ENCODE peak calls at places on chromosomes 3 and 15, in four cellular contexts. One of them, this sample, is unnamed.

GRCh38 chr3:37086918-37087317 is 87.5 kb downstream of the LRRFIP2 start:
- DNase-seq in coronary artery: no peak
- DNase-seq in RWPE1: no peak
- DNase-seq in small intestine: no peak
- DNase-seq in this sample: no peak

GRCh38 chr3:194869482-194870169 is 183.9 kb downstream of the FAM43A start:
- DNase-seq in coronary artery: no peak
- DNase-seq in RWPE1: peak
- DNase-seq in small intestine: no peak
- DNase-seq in this sample: peak

GRCh38 chr15:45948226-45948625 is 313.4 kb downstream of the SQOR start:
- DNase-seq in coronary artery: no peak
- DNase-seq in RWPE1: no peak
- DNase-seq in small intestine: no peak
- DNase-seq in this sample: no peak

GRCh38 chr3:86982883-86983282 is 8.1 kb downstream of the VGLL3 start:
- DNase-seq in coronary artery: no peak
- DNase-seq in RWPE1: no peak
- DNase-seq in small intestine: no peak
- DNase-seq in this sample: no peak

GRCh38 chr15:32096867-32097266 is 66.6 kb downstream of the CHRNA7 start:
- DNase-seq in coronary artery: no peak
- DNase-seq in RWPE1: no peak
- DNase-seq in small intestine: no peak
- DNase-seq in this sample: no peak

GRCh38 chr15:94252223-94252766 is 20.9 kb downstream of the MCTP2 start:
- DNase-seq in coronary artery: no peak
- DNase-seq in RWPE1: no peak
- DNase-seq in small intestine: no peak
- DNase-seq in this sample: no peak

GRCh38 chr3:125668804-125669203 is 73.5 kb upstream of the OSBPL11 start:
- DNase-seq in coronary artery: no peak
- DNase-seq in RWPE1: no peak
- DNase-seq in small intestine: no peak
- DNase-seq in this sample: no peak

GRCh38 chr3:48219543-48219942 is 3.8 kb upstream of the CAMP start:
- DNase-seq in coronary artery: no peak
- DNase-seq in RWPE1: no peak
- DNase-seq in small intestine: no peak
- DNase-seq in this sample: no peak

GRCh38 chr15:98760112-98760826 is 111.9 kb downstream of the IGF1R start:
- DNase-seq in coronary artery: no peak
- DNase-seq in RWPE1: peak
- DNase-seq in small intestine: no peak
- DNase-seq in this sample: no peak

GRCh38 chr15:75235051-75235673 is 23.0 kb upstream of the GOLGA6C start:
- DNase-seq in coronary artery: no peak
- DNase-seq in RWPE1: no peak
- DNase-seq in small intestine: no peak
- DNase-seq in this sample: no peak

GRCh38 chr3:142705256-142705655 is 18.6 kb upstream of the TRPC1 start:
- DNase-seq in coronary artery: no peak
- DNase-seq in RWPE1: no peak
- DNase-seq in small intestine: no peak
- DNase-seq in this sample: no peak

GRCh38 chr15:42171795-42172194 is 15.4 kb upstream of the PLA2G4F start:
- DNase-seq in coronary artery: no peak
- DNase-seq in RWPE1: no peak
- DNase-seq in small intestine: no peak
- DNase-seq in this sample: no peak

GRCh38 chr3:7082244-7082643 is 221.3 kb downstream of the GRM7 start:
- DNase-seq in coronary artery: no peak
- DNase-seq in RWPE1: no peak
- DNase-seq in small intestine: no peak
- DNase-seq in this sample: no peak

GRCh38 chr3:147987549-147987948 is 578.4 kb downstream of the ZIC1 start:
- DNase-seq in coronary artery: no peak
- DNase-seq in RWPE1: no peak
- DNase-seq in small intestine: no peak
- DNase-seq in this sample: no peak

GRCh38 chr3:136237961-136238649 is 12.0 kb upstream of the PCCB start:
- DNase-seq in coronary artery: no peak
- DNase-seq in RWPE1: no peak
- DNase-seq in small intestine: no peak
- DNase-seq in this sample: no peak

GRCh38 chr3:186476044-186476468 is 68.1 kb downstream of the CRYGS start:
- DNase-seq in coronary artery: no peak
- DNase-seq in RWPE1: peak
- DNase-seq in small intestine: no peak
- DNase-seq in this sample: no peak

GRCh38 chr3:48656841-48657281 is 5.8 kb downstream of the CELSR3 start:
- DNase-seq in coronary artery: no peak
- DNase-seq in RWPE1: no peak
- DNase-seq in small intestine: no peak
- DNase-seq in this sample: no peak

GRCh38 chr3:161851941-161852566 is 355.4 kb downstream of the OTOL1 start:
- DNase-seq in coronary artery: no peak
- DNase-seq in RWPE1: peak
- DNase-seq in small intestine: peak
- DNase-seq in this sample: no peak

GRCh38 chr15:55897560-55898336 is 95.7 kb downstream of the NEDD4 start:
- DNase-seq in coronary artery: no peak
- DNase-seq in RWPE1: peak
- DNase-seq in small intestine: peak
- DNase-seq in this sample: no peak

GRCh38 chr15:60093273-60094067 is 89.4 kb downstream of the FOXB1 start:
- DNase-seq in coronary artery: no peak
- DNase-seq in RWPE1: peak
- DNase-seq in small intestine: peak
- DNase-seq in this sample: no peak

GRCh38 chr15:77517579-77517978 is 96.9 kb downstream of the HMG20A start:
- DNase-seq in coronary artery: no peak
- DNase-seq in RWPE1: no peak
- DNase-seq in small intestine: no peak
- DNase-seq in this sample: no peak

GRCh38 chr3:111592143-111592542 is 3.0 kb downstream of the ZBED2 start:
- DNase-seq in coronary artery: no peak
- DNase-seq in RWPE1: no peak
- DNase-seq in small intestine: no peak
- DNase-seq in this sample: no peak

GRCh38 chr15:99961011-99961441 is 227.8 kb upstream of the LYSMD4 start:
- DNase-seq in coronary artery: peak
- DNase-seq in RWPE1: no peak
- DNase-seq in small intestine: no peak
- DNase-seq in this sample: no peak

GRCh38 chr3:49967307-49967706 is 27.4 kb downstream of the RBM6 start:
- DNase-seq in coronary artery: no peak
- DNase-seq in RWPE1: no peak
- DNase-seq in small intestine: no peak
- DNase-seq in this sample: no peak

GRCh38 chr3:36698314-36698713 is 66.0 kb downstream of the DCLK3 start:
- DNase-seq in coronary artery: no peak
- DNase-seq in RWPE1: no peak
- DNase-seq in small intestine: no peak
- DNase-seq in this sample: no peak

GRCh38 chr15:35545316-35545824 is 595 bp downstream of the DPH6 start:
- DNase-seq in coronary artery: peak
- DNase-seq in RWPE1: peak
- DNase-seq in small intestine: peak
- DNase-seq in this sample: no peak

GRCh38 chr15:47486051-47486450 is 231.3 kb upstream of the SEMA6D start:
- DNase-seq in coronary artery: no peak
- DNase-seq in RWPE1: no peak
- DNase-seq in small intestine: no peak
- DNase-seq in this sample: no peak

DNA sequence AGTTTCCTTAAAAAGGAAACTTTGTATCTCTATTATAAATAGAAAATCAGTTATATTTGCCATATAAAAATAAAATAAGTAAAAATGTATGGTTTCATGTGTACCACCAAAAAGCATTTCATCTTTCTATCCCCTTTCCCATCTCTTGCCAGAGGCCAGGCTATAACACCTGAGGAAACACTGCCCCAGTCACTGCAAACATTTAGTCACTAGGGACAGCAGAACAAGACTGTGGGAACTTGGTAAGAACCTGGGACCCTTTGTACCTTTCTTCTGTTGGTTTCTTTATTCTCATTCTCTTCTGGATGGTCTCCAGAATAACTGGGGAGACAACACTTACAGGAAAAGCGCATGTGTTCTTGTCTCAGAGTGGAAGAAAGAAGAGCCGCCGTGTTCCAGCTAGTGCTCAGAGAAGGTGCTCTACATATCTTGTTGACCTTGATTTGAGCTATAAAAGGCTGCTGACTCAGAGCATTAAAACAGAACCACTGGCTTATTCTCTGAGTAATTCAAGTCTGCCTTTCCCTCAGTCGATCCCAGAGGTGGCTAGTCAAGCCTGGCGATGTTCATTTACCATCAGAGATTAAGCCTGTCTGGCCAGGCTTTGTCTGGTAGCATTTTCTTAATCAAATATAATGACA is 361.6 kb downstream of the RBMS3 start:
- DNase-seq in coronary artery: no peak
- DNase-seq in RWPE1: no peak
- DNase-seq in small intestine: peak
- DNase-seq in this sample: peak
- H3K27ac ChIP-seq in coronary artery: peak
- H3K27ac ChIP-seq in RWPE1: no peak
- H3K27ac ChIP-seq in small intestine: no peak
- H3K27ac ChIP-seq in this sample: no peak

DNA sequence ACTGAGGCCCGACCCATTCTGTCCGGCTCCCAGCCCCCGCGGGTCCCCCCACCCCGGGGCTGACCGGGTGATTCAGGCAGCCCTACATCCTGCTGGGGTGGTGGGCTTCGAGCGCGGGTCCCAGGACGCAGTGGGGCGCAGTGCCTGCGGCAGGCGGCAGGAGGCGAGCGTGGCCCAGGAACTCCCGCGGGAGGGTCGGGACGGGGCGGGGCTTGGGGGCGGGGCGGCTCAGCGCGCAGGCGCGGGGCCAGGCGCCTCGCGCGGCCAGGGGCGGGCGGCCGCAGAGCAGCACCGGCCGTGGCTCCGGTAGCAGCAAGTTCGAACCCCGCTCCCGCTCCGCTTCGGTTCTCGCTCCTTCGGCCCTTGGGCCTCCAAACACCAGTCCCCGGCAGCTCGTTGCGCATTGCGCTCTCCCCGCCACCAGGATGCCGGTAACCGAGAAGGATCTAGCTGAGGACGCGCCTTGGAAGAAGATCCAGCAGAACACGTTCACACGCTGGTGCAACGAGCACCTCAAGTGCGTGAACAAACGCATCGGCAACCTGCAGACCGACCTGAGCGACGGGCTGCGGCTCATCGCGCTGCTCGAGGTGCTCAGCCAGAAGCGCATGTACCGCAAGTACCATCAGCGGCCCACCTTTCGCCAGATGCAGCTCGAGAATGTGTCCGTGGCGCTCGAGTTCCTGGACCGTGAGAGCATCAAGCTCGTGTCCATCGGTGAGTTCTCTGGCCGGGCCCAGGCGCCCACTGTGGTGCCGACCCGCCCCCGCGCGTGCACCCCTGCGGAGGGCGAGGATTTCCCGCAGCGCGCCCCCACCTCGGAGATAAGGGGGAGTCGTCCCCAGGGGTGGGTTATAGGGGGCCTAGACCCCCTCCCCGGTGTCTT is at the start of gene FLNB:
- DNase-seq in coronary artery: peak
- DNase-seq in RWPE1: peak
- DNase-seq in small intestine: peak
- DNase-seq in this sample: no peak
- H3K27ac ChIP-seq in coronary artery: peak
- H3K27ac ChIP-seq in RWPE1: peak
- H3K27ac ChIP-seq in small intestine: peak
- H3K27ac ChIP-seq in this sample: peak

GRCh38 chr3:113166719-113167492 is 44.5 kb upstream of the BOC start:
- DNase-seq in coronary artery: no peak
- DNase-seq in RWPE1: no peak
- DNase-seq in small intestine: peak
- DNase-seq in this sample: no peak
- H3K27ac ChIP-seq in coronary artery: peak
- H3K27ac ChIP-seq in RWPE1: no peak
- H3K27ac ChIP-seq in small intestine: peak
- H3K27ac ChIP-seq in this sample: no peak

GRCh38 chr3:77871436-77871835 is 831.5 kb downstream of the ROBO2 start:
- DNase-seq in coronary artery: no peak
- DNase-seq in RWPE1: no peak
- DNase-seq in small intestine: no peak
- DNase-seq in this sample: no peak
- H3K27ac ChIP-seq in coronary artery: no peak
- H3K27ac ChIP-seq in RWPE1: no peak
- H3K27ac ChIP-seq in small intestine: no peak
- H3K27ac ChIP-seq in this sample: no peak

GRCh38 chr3:123420416-123420968 is 28.4 kb downstream of the ADCY5 start:
- DNase-seq in coronary artery: no peak
- DNase-seq in RWPE1: no peak
- DNase-seq in small intestine: no peak
- DNase-seq in this sample: no peak

GRCh38 chr3:123422457-123422856 is 26.4 kb downstream of the ADCY5 start:
- DNase-seq in coronary artery: no peak
- DNase-seq in RWPE1: no peak
- DNase-seq in small intestine: no peak
- DNase-seq in this sample: no peak

GRCh38 chr3:123419850-123420292 is 29.0 kb downstream of the ADCY5 start:
- DNase-seq in coronary artery: peak
- DNase-seq in RWPE1: no peak
- DNase-seq in small intestine: no peak
- DNase-seq in this sample: no peak

GRCh38 chr3:123423026-123423425 is 25.9 kb downstream of the ADCY5 start:
- DNase-seq in coronary artery: no peak
- DNase-seq in RWPE1: no peak
- DNase-seq in small intestine: peak
- DNase-seq in this sample: no peak

GRCh38 chr3:123421353-123422174 is 27.3 kb downstream of the ADCY5 start:
- DNase-seq in coronary artery: no peak
- DNase-seq in RWPE1: no peak
- DNase-seq in small intestine: peak
- DNase-seq in this sample: no peak
- H3K27ac ChIP-seq in coronary artery: peak
- H3K27ac ChIP-seq in RWPE1: no peak
- H3K27ac ChIP-seq in small intestine: no peak
- H3K27ac ChIP-seq in this sample: no peak

GRCh38 chr15:34001536-34001935 is 33.2 kb downstream of the CHRM5 start:
- DNase-seq in coronary artery: no peak
- DNase-seq in RWPE1: peak
- DNase-seq in small intestine: no peak
- DNase-seq in this sample: peak
- H3K27ac ChIP-seq in coronary artery: no peak
- H3K27ac ChIP-seq in RWPE1: no peak
- H3K27ac ChIP-seq in small intestine: no peak
- H3K27ac ChIP-seq in this sample: peak